ENCODE peak calls at places on chromosomes 1 and 21, in five cellular contexts. V, C, R, A and U are unnamed samples.

GRCh38 chr1:20587639-20588017 is 1.3 kb upstream of the CDA start:
- DNase-seq in V (peak), C (no peak), R (peak), A (peak), U (peak)

GRCh38 chr1:204723131-204723787 is 37.7 kb upstream of the LRRN2 start:
- DNase-seq in V (no peak), C (no peak), R (no peak), A (no peak), U (no peak)

GRCh38 chr1:150564051-150564991 is 15.1 kb downstream of the MCL1 start:
- DNase-seq in V (peak), C (no peak), R (no peak), A (peak), U (peak)

GRCh38 chr1:206911064-206911663 is 10.6 kb downstream of the FCMR start:
- DNase-seq in V (peak), C (no peak), R (peak), A (peak), U (peak)

GRCh38 chr21:29829514-29830255 is 110.1 kb downstream of the GRIK1 start:
- DNase-seq in V (no peak), C (no peak), R (no peak), A (no peak), U (no peak)

GRCh38 chr1:208934933-208935332 is 648.6 kb upstream of the CAMK1G start:
- DNase-seq in V (no peak), C (no peak), R (no peak), A (no peak), U (no peak)

GRCh38 chr1:39141925-39142324 is 62.6 kb upstream of the MACF1 start:
- DNase-seq in V (peak), C (no peak), R (no peak), A (peak), U (no peak)

GRCh38 chr1:169146536-169147214 is 40.2 kb downstream of the ATP1B1 start:
- DNase-seq in V (no peak), C (no peak), R (no peak), A (no peak), U (no peak)

GRCh38 chr1:14748977-14749376 is 150.5 kb downstream of the KAZN start:
- DNase-seq in V (no peak), C (no peak), R (no peak), A (no peak), U (no peak)

GRCh38 chr1:196608401-196609113 is at the start of gene KCNT2:
- DNase-seq in V (peak), C (peak), R (peak), A (peak), U (peak)

GRCh38 chr1:91513160-91513559 is 12.5 kb downstream of the CDC7 start:
- DNase-seq in V (no peak), C (no peak), R (no peak), A (peak), U (no peak)

GRCh38 chr1:31814631-31815306 is 1.1 kb downstream of the SPOCD1 start:
- DNase-seq in V (no peak), C (no peak), R (no peak), A (no peak), U (no peak)

GRCh38 chr1:210944255-210944654 is 189.7 kb downstream of the KCNH1 start:
- DNase-seq in V (no peak), C (no peak), R (no peak), A (no peak), U (no peak)

GRCh38 chr1:43270421-43271095 is 775 bp downstream of the TMEM125 start:
- DNase-seq in V (no peak), C (peak), R (no peak), A (no peak), U (no peak)

GRCh38 chr1:229675396-229675795 is 49.3 kb downstream of the URB2 start:
- DNase-seq in V (no peak), C (no peak), R (no peak), A (no peak), U (no peak)

GRCh38 chr1:86788300-86789206 is 84.2 kb downstream of the SH3GLB1 start:
- DNase-seq in V (peak), C (peak), R (peak), A (peak), U (no peak)

GRCh38 chr1:114369930-114370329 is 141.1 kb downstream of the TRIM33 start:
- DNase-seq in V (no peak), C (no peak), R (peak), A (peak), U (no peak)

GRCh38 chr1:154661110-154661509 is 53.1 kb upstream of the ADAR start:
- DNase-seq in V (no peak), C (no peak), R (no peak), A (no peak), U (no peak)

GRCh38 chr1:154104433-154105082 is 50.3 kb downstream of the NUP210L start:
- DNase-seq in V (no peak), C (no peak), R (no peak), A (no peak), U (no peak)